ENCODE peak calls at places on chromosomes 1 and 21, in six cellular contexts. R is neuronal stem cell, W is lung, U is psoas muscle, O is right cardiac atrium, I is transverse colon. L is an unnamed sample.

GRCh38 chr1:205447457-205448415 is 8.1 kb downstream of the BLACAT1 start:
- DNase-seq in I (no peak), W (no peak), R (no peak), U (no peak), O (no peak), L (no peak)

GRCh38 chr21:25838809-25839208 is 104.0 kb downstream of the GABPA start:
- DNase-seq in U (no peak), O (no peak), R (no peak), W (no peak), I (no peak), L (no peak)

GRCh38 chr1:63886348-63886747 is 112.5 kb downstream of the ROR1 start:
- DNase-seq in W (no peak), R (no peak), O (no peak), U (no peak), I (no peak), L (no peak)

GRCh38 chr1:175356727-175357126 is 164.2 kb upstream of the KIAA0040 start:
- DNase-seq in W (no peak), U (no peak), R (no peak), O (no peak), I (no peak), L (no peak)

GRCh38 chr1:83910461-83910860 is 88.5 kb downstream of the TTLL7 start:
- DNase-seq in W (no peak), O (no peak), I (no peak), U (no peak), R (no peak), L (no peak)

GRCh38 chr1:202806845-202807366 is 1.3 kb downstream of the KDM5B start:
- DNase-seq in W (no peak), U (no peak), O (peak; percentile 69), I (no peak), R (no peak), L (no peak)

GRCh38 chr1:245788269-245788668 is 633.5 kb downstream of the KIF26B start:
- DNase-seq in W (no peak), O (no peak), R (no peak), U (no peak), I (no peak), L (no peak)

GRCh38 chr1:100552922-100553321 is 15.0 kb downstream of the GPR88 start:
- DNase-seq in R (no peak), U (no peak), O (no peak), W (no peak), I (no peak), L (no peak)

GRCh38 chr1:158506369-158506987 is 34.5 kb downstream of the OR10R2 start:
- DNase-seq in U (no peak), I (peak; percentile 19), R (no peak), W (no peak), O (peak; percentile 61), L (no peak)

GRCh38 chr1:114828251-114828650 is 26.4 kb upstream of the SYCP1 start:
- DNase-seq in U (no peak), O (no peak), I (no peak), W (no peak), R (no peak), L (no peak)

GRCh38 chr1:164763098-164763497 is 204.1 kb downstream of the PBX1 start:
- DNase-seq in W (no peak), O (no peak), I (no peak), U (no peak), R (no peak), L (no peak)
- H3K27ac ChIP-seq in W (no peak overlapping the region), O (no peak overlapping the region), I (no peak overlapping the region), U (no peak overlapping the region), R (no peak overlapping the region), L (no peak overlapping the region)

DNA sequence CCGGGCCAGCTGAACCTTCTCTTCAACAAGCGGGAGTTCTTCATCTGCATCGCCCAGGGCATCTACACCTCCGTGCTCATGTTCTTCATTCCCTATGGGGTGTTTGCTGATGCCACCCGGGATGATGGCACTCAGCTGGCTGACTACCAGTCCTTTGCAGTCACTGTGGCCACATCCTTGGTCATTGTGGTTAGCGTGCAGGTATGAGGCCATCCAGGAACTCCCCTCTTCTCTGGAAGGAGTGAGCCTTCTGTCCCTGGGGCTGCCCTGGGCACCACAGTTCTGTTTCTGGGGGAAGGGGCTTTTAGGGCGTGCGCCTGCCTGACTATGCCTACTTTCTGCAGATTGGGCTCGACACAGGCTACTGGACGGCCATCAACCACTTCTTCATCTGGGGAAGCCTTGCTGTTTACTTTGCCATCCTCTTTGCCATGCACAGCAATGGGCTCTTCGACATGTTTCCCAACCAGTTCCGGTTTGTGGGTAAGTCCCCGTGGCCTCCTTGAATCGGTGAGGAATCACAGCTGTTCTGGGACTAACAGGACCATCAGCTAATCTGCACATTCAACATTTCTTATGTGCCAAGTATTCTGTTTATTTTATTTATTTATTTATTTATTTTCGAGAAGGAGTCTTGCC is 21.1 kb downstream of the ATP8B2 start:
- DNase-seq in U (no peak), R (no peak), O (no peak), I (no peak), W (no peak), L (no peak)
- H3K4me1 ChIP-seq in U (no peaks in the 10 kb centered on the region), R (no peaks in the 10 kb centered on the region), O (no peaks in the 10 kb centered on the region), I (peaks cover 2% of the 10 kb centered on the region), W (no peaks in the 10 kb centered on the region), L (peaks cover 59% of the 10 kb centered on the region)

DNA sequence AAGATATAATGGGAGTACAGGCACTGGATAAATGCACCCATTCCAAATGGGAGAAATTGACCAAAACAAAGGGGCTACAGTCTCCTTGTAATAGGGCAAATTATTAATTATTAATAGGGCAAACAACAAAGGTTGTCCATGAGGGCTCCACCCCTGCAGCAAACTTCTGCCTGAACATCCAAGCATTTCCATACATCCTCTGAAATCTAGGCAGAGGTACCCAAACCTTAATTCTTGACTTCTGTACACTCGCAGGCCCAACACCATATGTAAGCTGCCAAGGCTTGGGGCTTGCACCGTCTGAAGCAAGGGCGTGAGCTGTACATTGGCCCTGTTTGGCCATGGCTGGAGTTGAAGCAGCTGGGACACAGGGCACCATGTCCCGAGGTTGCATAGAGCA is 33.7 kb downstream of the TNFSF4 start:
- DNase-seq in W (no peak), R (no peak), I (no peak), U (no peak), O (no peak), L (no peak)
- H3K9me3 ChIP-seq in W (no peaks in the 10 kb centered on the region), R (peaks cover 5% of the 10 kb centered on the region), I (peaks cover 6% of the 10 kb centered on the region), U (peaks cover 6% of the 10 kb centered on the region), O (peaks cover 5% of the 10 kb centered on the region), L (no peaks in the 10 kb centered on the region)

DNA sequence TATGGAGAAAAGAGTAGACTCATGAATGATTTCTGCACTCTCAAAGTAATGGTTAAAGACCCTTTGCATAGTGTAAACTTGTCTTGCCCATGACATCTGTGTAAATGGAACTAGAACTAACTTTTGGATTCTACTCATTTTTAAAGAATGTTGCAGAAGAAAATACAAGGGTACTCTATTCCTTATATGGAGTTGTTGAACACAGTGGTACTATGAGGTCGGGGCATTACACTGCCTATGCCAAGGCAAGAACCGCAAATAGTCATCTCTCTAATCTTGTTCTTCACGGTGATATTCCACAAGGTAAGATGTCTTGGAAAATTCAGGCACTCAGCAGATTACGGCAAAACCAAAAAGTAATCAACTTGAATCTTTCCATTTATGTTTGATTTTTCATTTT is 19.8 kb downstream of the CCT8 start:
- DNase-seq in O (no peak), W (no peak), R (no peak), I (no peak), U (no peak), L (no peak)
- H3K27ac ChIP-seq in O (no peak overlapping the region), W (no peak overlapping the region), R (no peak overlapping the region), I (no peak overlapping the region), U (peak overlapping the region; percentile 10), L (no peak overlapping the region)

GRCh38 chr1:13949571-13949970 is 249.6 kb downstream of the PRDM2 start:
- DNase-seq in I (no peak), R (no peak), O (no peak), U (no peak), W (no peak), L (no peak)
- H3K4me1 ChIP-seq in I (no peaks in the 10 kb centered on the region), R (no peaks in the 10 kb centered on the region), O (peaks cover 3% of the 10 kb centered on the region), U (no peaks in the 10 kb centered on the region), W (no peaks in the 10 kb centered on the region), L (no peaks in the 10 kb centered on the region)

GRCh38 chr1:4944072-4944471 is 289.7 kb downstream of the AJAP1 start:
- DNase-seq in R (no peak), W (no peak), O (no peak), U (no peak), I (no peak), L (no peak)

GRCh38 chr1:4944911-4945310 is 290.5 kb downstream of the AJAP1 start:
- DNase-seq in R (no peak), O (no peak), I (no peak), U (no peak), W (no peak), L (no peak)

DNA sequence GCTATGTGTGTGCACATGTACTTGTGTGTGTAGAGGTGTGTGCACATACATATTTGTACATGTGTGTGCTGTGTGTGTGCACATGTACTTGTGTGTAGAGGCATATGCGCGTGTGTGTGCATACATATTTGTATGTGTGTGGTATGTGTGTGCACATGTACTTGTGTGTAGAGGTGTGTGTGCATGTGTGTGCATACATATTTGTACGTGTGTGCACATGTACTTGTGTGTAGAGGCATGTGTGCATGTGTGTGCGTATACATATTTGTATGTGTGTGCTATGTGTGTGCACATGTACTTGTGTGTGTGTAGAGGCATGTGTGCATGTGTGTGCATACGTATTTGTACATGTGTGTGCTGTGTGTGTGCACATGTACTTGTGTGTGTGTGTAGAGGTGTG is 291.9 kb downstream of the AJAP1 start:
- DNase-seq in R (no peak), W (no peak), U (no peak), O (no peak), I (no peak), L (no peak)
- H3K9me3 ChIP-seq in R (peaks cover 5% of the 10 kb centered on the region), W (no peaks in the 10 kb centered on the region), U (no peaks in the 10 kb centered on the region), O (no peaks in the 10 kb centered on the region), I (no peaks in the 10 kb centered on the region), L (no peaks in the 10 kb centered on the region)

L was measured in naive thymus-derived CD4-positive, alpha-beta T cell.